ENCODE peak calls at places on chromosomes 11 and 22, in six cellular contexts. J is epithelial cell of esophagus; X is transverse colon; H is NCI-H1105; E is SJCRH30; T is stimulated activated CD4-positive, alpha-beta T cell treated with anti-CD3 and anti-CD28 coated beads, Interleukin-1b, Interleukin-23, amount 100 ng/mL, for 48 hours. N is an unnamed sample.

GRCh38 chr22:30324008-30324730 is 2.6 kb downstream of the TBC1D10A start:
- DNase-seq in J (no peak), T (no peak), H (no peak), E (peak; percentile 37), X (no peak), N (no peak)

GRCh38 chr22:38468761-38469305 is 937 bp downstream of the KDELR3 start:
- DNase-seq in J (no peak), H (no peak), X (no peak), T (no peak), E (no peak), N (no peak)

GRCh38 chr11:131748146-131749050 is 378.0 kb downstream of the NTM start:
- DNase-seq in T (peak; percentile 9), H (peak; percentile 72), J (peak; percentile 68), E (peak; percentile 12), X (peak; percentile 42), N (peak; percentile 51)

GRCh38 chr11:16786131-16786530 is 47.7 kb downstream of the C11orf58 start:
- DNase-seq in T (no peak), J (no peak), X (no peak), H (no peak), E (no peak), N (no peak)

GRCh38 chr11:11898648-11899047 is 56.9 kb downstream of the USP47 start:
- DNase-seq in H (no peak), T (no peak), E (no peak), J (no peak), X (no peak), N (no peak)

GRCh38 chr22:46297151-46297819 is 615 bp downstream of the GTSE1 start:
- DNase-seq in J (peak; percentile 38), H (peak; percentile 31), X (no peak), E (peak; percentile 63), T (peak; percentile 19), N (no peak)

GRCh38 chr11:23959466-23959865 is 537.4 kb upstream of the LUZP2 start:
- DNase-seq in X (no peak), E (no peak), H (no peak), T (no peak), J (no peak), N (no peak)

GRCh38 chr22:50606126-50606525 is 5.5 kb downstream of the MAPK8IP2 start:
- DNase-seq in E (no peak), J (no peak), H (no peak), T (no peak), X (no peak), N (no peak)

GRCh38 chr11:62548545-62549335 is 2.1 kb upstream of the AHNAK start:
- DNase-seq in T (no peak), X (peak; percentile 68), E (no peak), H (no peak), J (no peak), N (no peak)

GRCh38 chr11:112216591-112217105 is 9.6 kb upstream of the PTS start:
- DNase-seq in X (no peak), E (no peak), H (no peak), T (no peak), J (no peak), N (no peak)

GRCh38 chr11:36130401-36130800 is 158.8 kb downstream of the COMMD9 start:
- DNase-seq in H (no peak), T (no peak), J (peak; percentile 44), E (no peak), X (no peak), N (no peak)

GRCh38 chr22:46810856-46811786 is 48.7 kb downstream of the TBC1D22A start:
- DNase-seq in T (no peak), H (no peak), E (no peak), J (no peak), X (no peak), N (no peak)

GRCh38 chr11:70265341-70265740 is 5.1 kb upstream of the PPFIA1 start:
- DNase-seq in J (no peak), E (no peak), T (no peak), X (no peak), H (no peak), N (no peak)

GRCh38 chr22:33923660-33924246 is 3.5 kb upstream of the LARGE1 start:
- DNase-seq in E (peak; percentile 70), J (peak; percentile 55), H (peak; percentile 64), X (peak; percentile 75), T (peak; percentile 16), N (peak; percentile 78)

GRCh38 chr11:86064236-86064803 is 4.6 kb downstream of the PICALM start:
- DNase-seq in T (no peak), X (no peak), J (peak; percentile 68), H (no peak), E (peak; percentile 34), N (no peak)

GRCh38 chr11:128095459-128096096 is 491.8 kb downstream of the ETS1 start:
- DNase-seq in X (no peak), E (no peak), J (peak; percentile 90), T (no peak), H (no peak), N (no peak)

GRCh38 chr11:64241430-64242153 is 697 bp downstream of the FKBP2 start:
- DNase-seq in E (peak; percentile 99), X (peak; percentile 100), J (peak; percentile 100), T (peak; percentile 100), H (peak; percentile 97), N (peak; percentile 99)

GRCh38 chr11:76795936-76796441 is 12.8 kb downstream of the TSKU start:
- DNase-seq in X (no peak), H (no peak), J (no peak), T (no peak), E (no peak), N (no peak)

GRCh38 chr11:26994579-26995210 is 783 bp downstream of the FIBIN start:
- DNase-seq in J (no peak), E (no peak), X (no peak), H (no peak), T (no peak), N (no peak)

GRCh38 chr11:46701078-46701654 is 335 bp downstream of the ZNF408 start:
- DNase-seq in J (no peak), X (no peak), H (no peak), E (no peak), T (no peak), N (no peak)

GRCh38 chr11:10409207-10409661 is 45.8 kb upstream of the AMPD3 start:
- DNase-seq in H (no peak), T (no peak), E (no peak), X (no peak), J (no peak), N (no peak)

GRCh38 chr11:33534575-33534974 is 166.1 kb downstream of the C11orf91 start:
- DNase-seq in E (no peak), T (no peak), X (no peak), J (peak; percentile 73), H (no peak), N (no peak)

GRCh38 chr22:48826546-48826945 is 1001.1 kb downstream of the BRD1 start:
- DNase-seq in T (no peak), J (no peak), E (no peak), X (no peak), H (no peak), N (no peak)

GRCh38 chr22:37696657-37697539 is at the start of gene TRIOBP:
- DNase-seq in X (peak; percentile 95), J (peak; percentile 97), T (peak; percentile 92), E (peak; percentile 99), H (no peak), N (peak; percentile 98)

GRCh38 chr11:43788394-43788793 is 92.2 kb upstream of the ALKBH3 start:
- DNase-seq in H (no peak), E (peak; percentile 96), X (peak; percentile 40), J (no peak), T (no peak), N (no peak)

GRCh38 chr11:7196396-7197146 is 55.1 kb upstream of the SYT9 start:
- DNase-seq in X (no peak), H (peak; percentile 55), E (no peak), J (no peak), T (no peak), N (no peak)

GRCh38 chr11:94511932-94512781 is at the start of gene C11orf97:
- DNase-seq in H (no peak), J (peak; percentile 42), X (peak; percentile 59), T (peak; percentile 42), E (peak; percentile 37), N (peak; percentile 8)

GRCh38 chr22:45318168-45318557 is 8.4 kb downstream of the FAM118A start:
- DNase-seq in E (peak; percentile 72), X (peak; percentile 84), J (peak; percentile 79), H (peak; percentile 84), T (peak; percentile 89), N (peak; percentile 31)

N was measured in NCI-H1092.